ENCODE peak calls at places on chromosomes 5 and 9, in six cellular contexts. E is T-helper 9 cell; S is activated CD4-positive, alpha-beta T cell treated with anti-CD3 and anti-CD28 coated beads, Interleukin-2, amount 50 U/mL, for 4 hours; T is stomach; O is uterus; A is ELR. Q is an unnamed sample.
A peak's percentile ranks its signal among the peaks of the same experiment; 100 is the strongest.

GRCh38 chr5:78008356-78008967 is 232.3 kb upstream of the TBCA start:
- DNase-seq in T (no peak), O (no peak), E (no peak), S (no peak), A (peak; percentile 66), Q (no peak)

GRCh38 chr5:149265559-149265958 is 6.1 kb upstream of the AFAP1L1 start:
- DNase-seq in S (no peak), A (peak; percentile 78), E (no peak), O (no peak), T (no peak), Q (no peak)

GRCh38 chr5:112228672-112229071 is 190.4 kb downstream of the EPB41L4A start:
- DNase-seq in O (peak; percentile 19), T (peak; percentile 95), A (no peak), E (no peak), S (no peak), Q (no peak)

GRCh38 chr5:91937121-91937520 is 554.0 kb upstream of the ARRDC3 start:
- DNase-seq in A (no peak), O (no peak), E (no peak), T (no peak), S (no peak), Q (no peak)

GRCh38 chr9:33447404-33448158 is at the start of gene AQP3:
- DNase-seq in O (peak; percentile 62), E (peak; percentile 70), A (peak; percentile 48), S (peak; percentile 55), T (peak; percentile 79), Q (peak; percentile 64)

GRCh38 chr9:129323999-129324553 is 146.0 kb upstream of the IER5L start:
- DNase-seq in T (no peak), O (no peak), A (no peak), E (no peak), S (no peak), Q (no peak)

GRCh38 chr5:156841737-156842136 is 8.4 kb upstream of the PPP1R2B start:
- DNase-seq in T (no peak), O (no peak), E (no peak), A (no peak), S (no peak), Q (no peak)

GRCh38 chr9:35110327-35110758 is 5.3 kb downstream of the ATOSB start:
- DNase-seq in E (no peak), A (peak; percentile 73), O (no peak), T (peak; percentile 26), S (no peak), Q (no peak)

GRCh38 chr5:73624888-73625287 is 1.1 kb upstream of the ARHGEF28 start:
- DNase-seq in E (no peak), O (no peak), A (no peak), T (no peak), S (no peak), Q (no peak)

GRCh38 chr5:173919443-173919842 is 31.3 kb downstream of the CPEB4 start:
- DNase-seq in T (no peak), E (no peak), A (peak; percentile 86), O (no peak), S (no peak), Q (no peak)

GRCh38 chr5:134003957-134004625 is 684 bp downstream of the VDAC1 start:
- DNase-seq in E (peak; percentile 34), S (peak; percentile 28), T (peak; percentile 61), A (peak; percentile 60), O (peak; percentile 65), Q (peak; percentile 19)

GRCh38 chr9:133135193-133135745 is 14.2 kb upstream of the RALGDS start:
- DNase-seq in T (peak; percentile 87), S (peak; percentile 43), O (peak; percentile 77), E (peak; percentile 53), A (peak; percentile 96), Q (peak; percentile 67)

GRCh38 chr9:136678034-136678433 is 9.2 kb downstream of the AGPAT2 start:
- DNase-seq in O (no peak), S (no peak), T (no peak), A (no peak), E (no peak), Q (no peak)

GRCh38 chr5:160270704-160271103 is 41.4 kb downstream of the FABP6 start:
- DNase-seq in S (no peak), E (no peak), T (no peak), O (no peak), A (no peak), Q (no peak)

GRCh38 chr5:69217154-69217731 is 17.4 kb upstream of the CDK7 start:
- DNase-seq in A (no peak), S (peak; percentile 95), E (peak; percentile 97), T (peak; percentile 99), O (no peak), Q (peak; percentile 94)

GRCh38 chr5:151234476-151235238 is 10.8 kb upstream of the CCDC69 start:
- DNase-seq in E (no peak), S (no peak), A (peak; percentile 28), O (peak; percentile 82), T (peak; percentile 60), Q (no peak)

GRCh38 chr9:98967680-98968079 is 24.0 kb downstream of the COL15A1 start:
- DNase-seq in O (no peak), T (no peak), E (no peak), A (no peak), S (no peak), Q (no peak)

GRCh38 chr5:171975262-171975876 is 31.1 kb downstream of the FBXW11 start:
- DNase-seq in O (no peak), E (no peak), A (no peak), S (no peak), T (no peak), Q (no peak)

GRCh38 chr5:68141494-68141893 is 74.1 kb upstream of the PIK3R1 start:
- DNase-seq in S (no peak), A (peak; percentile 63), O (no peak), T (no peak), E (no peak), Q (no peak)

GRCh38 chr5:158522001-158522400 is 577.7 kb downstream of the EBF1 start:
- DNase-seq in T (no peak), A (no peak), O (no peak), S (no peak), E (no peak), Q (no peak)

GRCh38 chr5:42131081-42131480 is 206.0 kb downstream of the FBXO4 start:
- DNase-seq in T (no peak), E (no peak), O (no peak), S (no peak), A (no peak), Q (no peak)

GRCh38 chr9:96203867-96204412 is 98.0 kb downstream of the HSD17B3 start:
- DNase-seq in T (no peak), S (no peak), A (no peak), O (no peak), E (no peak), Q (no peak)

GRCh38 chr9:73180373-73180772 is 28.7 kb downstream of the ANXA1 start:
- DNase-seq in T (no peak), S (no peak), A (peak; percentile 54), E (no peak), O (no peak), Q (no peak)

GRCh38 chr5:400282-401215 is 42.4 kb upstream of the EXOC3 start:
- DNase-seq in O (no peak), E (no peak), T (no peak), A (peak; percentile 50), S (no peak), Q (no peak)

GRCh38 chr5:41869150-41869738 is 981 bp downstream of the OXCT1 start:
- DNase-seq in O (peak; percentile 77), A (peak; percentile 49), E (peak; percentile 8), S (no peak), T (peak; percentile 67), Q (no peak)

GRCh38 chr5:97229196-97229595 is 46.1 kb upstream of the RIOK2 start:
- DNase-seq in A (no peak), T (peak; percentile 34), E (no peak), S (no peak), O (no peak), Q (no peak)

GRCh38 chr5:148259288-148259687 is 9.3 kb upstream of the SPINK13 start:
- DNase-seq in A (no peak), O (no peak), E (no peak), T (no peak), S (no peak), Q (no peak)

GRCh38 chr9:121598167-121599000 is 53.0 kb upstream of the DAB2IP start:
- DNase-seq in A (peak; percentile 78), T (peak; percentile 89), E (no peak), S (no peak), O (peak; percentile 87), Q (no peak)

GRCh38 chr5:9523090-9523813 is 22.6 kb downstream of the SEMA5A start:
- DNase-seq in S (no peak), A (peak; percentile 56), E (no peak), T (no peak), O (no peak), Q (no peak)

GRCh38 chr5:142841511-142842255 is 71.5 kb downstream of the ARHGAP26 start:
- DNase-seq in S (no peak), E (no peak), O (peak; percentile 73), T (no peak), A (no peak), Q (no peak)

GRCh38 chr9:112233769-112234168 is 58.7 kb upstream of the SUSD1 start:
- DNase-seq in A (peak; percentile 40), E (no peak), T (no peak), S (no peak), O (no peak), Q (no peak)

GRCh38 chr5:67693956-67694564 is 497.5 kb upstream of the CD180 start:
- DNase-seq in O (peak; percentile 86), S (no peak), T (peak; percentile 26), E (no peak), A (no peak), Q (no peak)

GRCh38 chr9:89179535-89179919 is 909 bp upstream of the SHC3 start:
- DNase-seq in A (peak; percentile 40), E (no peak), O (no peak), S (no peak), T (no peak), Q (no peak)

GRCh38 chr5:153965102-153965645 is 73.5 kb downstream of the FAM114A2 start:
- DNase-seq in A (peak; percentile 67), S (peak; percentile 14), T (peak; percentile 33), O (peak; percentile 25), E (peak; percentile 6), Q (no peak)

GRCh38 chr5:147893820-147894219 is 12.5 kb downstream of the C5orf46 start:
- DNase-seq in O (no peak), A (no peak), E (no peak), S (no peak), T (no peak), Q (no peak)

GRCh38 chr9:91180930-91181268 is 180.8 kb downstream of the AUH start:
- DNase-seq in A (no peak), S (no peak), O (no peak), E (no peak), T (no peak), Q (no peak)

GRCh38 chr5:116442095-116442534 is 132.5 kb downstream of the SEMA6A start:
- DNase-seq in S (no peak), O (no peak), A (peak; percentile 48), E (no peak), T (peak; percentile 46), Q (no peak)

GRCh38 chr5:156240414-156240813 is 86.5 kb upstream of the SGCD start:
- DNase-seq in E (no peak), A (no peak), S (no peak), T (no peak), O (no peak), Q (no peak)

GRCh38 chr5:81420039-81420667 is 26.2 kb upstream of the ACOT12 start:
- DNase-seq in A (peak; percentile 98), E (no peak), T (no peak), O (no peak), S (no peak), Q (no peak)

Q was measured in effector memory CD4-positive, alpha-beta T cell.